ENCODE peak calls at places on chromosome 16, in four cellular contexts. S is astrocyte of the spinal cord, L is K562, R is body of pancreas. N is an unnamed sample.

GRCh38 chr16:52078716-52079655 is 468.0 kb downstream of the TOX3 start:
- DNase-seq in S (no peak), L (no peak), R (no peak), N (no peak)

GRCh38 chr16:48511716-48512115 is 98.3 kb downstream of the N4BP1 start:
- DNase-seq in S (no peak), L (no peak), R (no peak), N (no peak)

GRCh38 chr16:70737377-70738082 is 51.7 kb upstream of the MTSS2 start:
- DNase-seq in S (peak), L (no peak), R (peak), N (peak)

GRCh38 chr16:84524346-84524920 is 20.0 kb upstream of the MEAK7 start:
- DNase-seq in S (no peak), L (no peak), R (no peak), N (no peak)

GRCh38 chr16:47019563-47019962 is 46.1 kb upstream of the DNAJA2 start:
- DNase-seq in S (peak), L (no peak), R (no peak), N (no peak)

GRCh38 chr16:4765511-4766474 is 1.2 kb downstream of the ZNF500 start:
- DNase-seq in S (no peak), L (no peak), R (no peak), N (no peak)

GRCh38 chr16:1154291-1154886 is 1.5 kb downstream of the CACNA1H start:
- DNase-seq in S (no peak), L (no peak), R (no peak), N (no peak)

GRCh38 chr16:70660672-70661350 is 14.5 kb downstream of the IL34 start:
- DNase-seq in S (no peak), L (no peak), R (no peak), N (no peak)

GRCh38 chr16:65415460-65415859 is 293.6 kb upstream of the CDH11 start:
- DNase-seq in S (peak), L (no peak), R (no peak), N (peak)

GRCh38 chr16:85331685-85332084 is 219.4 kb upstream of the CIBAR2 start:
- DNase-seq in S (no peak), L (peak), R (no peak), N (no peak)

GRCh38 chr16:49748322-49748721 is 107.6 kb downstream of the ZNF423 start:
- DNase-seq in S (peak), L (no peak), R (peak), N (peak)

GRCh38 chr16:58709338-58709737 is 24.8 kb upstream of the SLC38A7 start:
- DNase-seq in S (no peak), L (no peak), R (no peak), N (no peak)

GRCh38 chr16:53291757-53292392 is 142.4 kb upstream of the RBL2 start:
- DNase-seq in S (no peak), L (no peak), R (no peak), N (peak)

GRCh38 chr16:80391095-80391494 is 149.7 kb upstream of the DYNLRB2 start:
- DNase-seq in S (no peak), L (no peak), R (no peak), N (no peak)
- TF ChIP-seq CTCF in S (no peak), L (no peak), R (no peak), N (no peak)

DNA sequence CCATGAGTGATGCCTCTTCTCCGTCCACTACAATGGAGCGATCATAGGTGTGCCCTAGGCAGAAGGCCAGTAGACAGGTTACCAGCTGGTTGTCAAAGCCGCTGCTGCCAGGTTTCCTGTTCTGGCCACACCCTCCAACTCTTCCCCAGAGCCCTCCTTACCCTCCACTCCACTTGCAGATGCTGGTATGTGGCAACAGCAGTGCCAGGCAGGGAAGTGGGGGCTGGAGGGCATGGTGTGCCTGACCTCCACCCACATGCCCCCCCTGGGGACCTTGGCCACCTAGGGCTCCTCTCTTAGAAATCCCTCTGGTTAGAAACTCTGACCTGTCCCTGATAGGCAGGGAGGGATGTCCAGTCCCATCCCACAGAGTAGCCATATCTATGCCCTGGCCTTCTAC is 1.5 kb downstream of the RRAD start:
- DNase-seq in S (no peak), L (no peak), R (no peak), N (no peak)
- H3K4me3 ChIP-seq in S (no peak), L (no peak), R (no peak), N (no peak)

GRCh38 chr16:67562526-67562917 is at the start of gene CTCF:
- DNase-seq in S (peak), L (peak), R (peak), N (peak)

GRCh38 chr16:67561824-67562525 is 351 bp upstream of the CTCF start:
- DNase-seq in S (peak), L (peak), R (peak), N (peak)

GRCh38 chr16:67562918-67563707 is 787 bp downstream of the CTCF start:
- DNase-seq in S (peak), L (peak), R (peak), N (no peak)

GRCh38 chr16:67565470-67566100 is 3.3 kb downstream of the CTCF start:
- DNase-seq in S (no peak), L (no peak), R (no peak), N (no peak)

DNA sequence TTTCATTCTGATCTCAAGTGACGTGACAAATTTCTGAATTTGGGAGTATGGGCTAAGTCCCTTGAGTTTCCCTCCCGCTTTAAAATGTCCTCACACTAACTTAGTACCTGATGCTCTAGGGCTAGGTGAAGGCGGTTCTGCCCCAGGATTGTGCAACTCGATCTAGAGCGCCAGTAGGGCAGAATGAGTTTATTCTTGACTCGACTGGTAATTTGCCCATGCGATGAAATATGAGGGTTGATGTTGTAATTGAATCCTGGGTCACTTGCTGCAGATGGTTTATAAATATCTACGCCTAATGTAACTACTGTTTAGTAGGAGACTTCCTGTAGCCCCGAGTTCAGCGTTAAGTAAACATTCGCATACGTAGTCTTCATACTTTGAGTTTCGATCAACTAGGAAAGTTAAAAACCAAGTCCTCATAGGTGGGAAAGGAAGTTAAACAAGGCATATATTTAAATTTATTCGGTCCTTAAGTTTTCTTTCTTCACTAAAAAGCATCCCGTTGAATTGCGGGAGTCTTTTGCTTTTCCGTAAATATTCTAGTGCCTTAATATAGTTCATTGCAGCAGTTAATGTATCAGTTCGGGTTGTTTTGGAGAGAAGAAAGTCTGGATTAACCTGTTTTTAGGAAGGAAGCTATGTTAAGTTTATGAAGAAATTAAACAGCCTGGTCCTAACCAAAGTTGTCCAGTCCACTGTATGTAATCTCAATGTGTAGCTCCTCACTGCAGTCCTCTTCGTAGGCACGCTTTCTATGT is 1.6 kb downstream of the CTCF start:
- DNase-seq in S (peak), L (peak), R (peak), N (peak)
- TF ChIP-seq CTCF in S (no peak), L (no peak), R (no peak), N (no peak)

GRCh38 chr16:88531931-88532433 is 38.2 kb upstream of the ZC3H18 start:
- DNase-seq in S (no peak), L (no peak), R (peak), N (no peak)

GRCh38 chr16:88533945-88534641 is 36.1 kb upstream of the ZC3H18 start:
- DNase-seq in S (peak), L (no peak), R (peak), N (peak)

GRCh38 chr16:88531346-88531745 is 38.9 kb upstream of the ZC3H18 start:
- DNase-seq in S (no peak), L (no peak), R (no peak), N (no peak)

GRCh38 chr16:88533381-88533831 is 36.8 kb upstream of the ZC3H18 start:
- DNase-seq in S (peak), L (no peak), R (no peak), N (peak)

DNA sequence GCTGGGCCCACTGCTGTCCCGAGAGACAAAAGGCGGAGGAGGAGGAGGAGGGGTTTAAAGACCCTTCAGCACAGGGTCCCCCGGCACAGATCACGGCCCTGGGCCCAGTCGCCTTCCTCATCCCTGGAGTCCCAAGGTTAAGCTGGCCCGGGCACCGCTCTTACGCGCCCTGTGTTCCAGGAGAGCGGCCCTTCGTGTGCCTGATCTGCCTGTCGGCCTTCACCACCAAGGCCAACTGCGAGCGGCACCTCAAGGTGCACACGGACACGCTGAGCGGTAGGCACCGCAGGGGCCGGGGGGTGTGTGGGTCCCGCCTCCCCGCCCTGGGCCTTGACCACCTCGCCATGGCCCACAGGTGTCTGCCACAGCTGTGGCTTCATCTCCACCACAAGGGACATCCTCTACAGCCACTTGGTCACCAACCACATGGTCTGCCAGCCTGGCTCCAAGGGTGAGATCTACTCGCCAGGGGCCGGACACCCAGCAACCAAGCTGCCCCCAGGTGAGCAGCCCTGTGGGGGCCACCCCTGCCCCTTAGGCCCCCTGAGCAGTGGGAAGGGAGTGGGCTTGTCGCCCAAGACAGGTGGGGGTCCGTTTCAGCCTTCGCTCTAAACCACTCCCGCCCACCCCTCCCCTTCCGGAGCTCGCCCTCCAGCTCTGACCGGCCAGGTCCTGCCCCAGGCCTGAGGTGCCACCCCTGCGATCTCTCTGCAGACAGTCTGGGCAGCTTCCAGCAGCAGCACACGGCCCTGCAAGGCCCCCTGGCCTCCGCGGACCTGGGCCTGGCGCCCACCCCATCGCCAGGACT is 37.6 kb upstream of the ZC3H18 start:
- DNase-seq in S (no peak), L (no peak), R (peak), N (no peak)
- H3K4me3 ChIP-seq in S (peak), L (no peak), R (no peak), N (no peak)

DNA sequence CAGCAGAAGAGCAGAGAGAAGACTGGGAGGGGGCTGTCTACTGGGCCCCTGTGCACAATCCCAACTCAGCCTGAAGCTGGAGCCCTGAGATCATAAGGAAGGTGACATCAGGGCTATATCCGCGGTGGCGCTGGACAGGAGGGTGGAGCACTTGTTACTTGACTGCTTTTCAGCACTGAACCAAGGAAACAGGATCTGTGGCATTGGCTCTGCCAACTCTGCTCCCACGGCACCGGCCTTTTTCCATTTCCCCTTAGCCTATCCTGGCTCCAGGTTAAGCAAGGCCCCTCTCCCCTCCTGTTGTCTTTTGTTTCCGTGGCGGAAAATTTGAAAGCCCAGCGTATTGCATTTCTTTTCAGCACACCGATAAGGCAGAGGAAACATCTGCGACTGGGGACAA is 125.0 kb upstream of the IRX3 start:
- DNase-seq in S (no peak), L (no peak), R (no peak), N (no peak)
- TF ChIP-seq CTCF in S (no peak), L (no peak), R (no peak), N (no peak)

GRCh38 chr16:89491974-89492687 is 1.8 kb upstream of the ANKRD11 start:
- DNase-seq in S (no peak), L (peak), R (no peak), N (peak)
- H3K4me3 ChIP-seq in S (peak), L (peak), R (no peak), N (peak)